ENCODE peak calls at places on chromosomes 1 and 21, in eight cellular contexts. R is sigmoid colon, D is fibroblast of lung, E is AG08396, A is fibroblast of pulmonary artery, Z is tibial nerve, X is brain pericyte, T is neural crest cell. N is an unnamed sample.

GRCh38 chr1:22287946-22288520 is 145.1 kb upstream of the WNT4 start:
- DNase-seq in E (no peak), R (no peak), A (no peak), D (no peak), Z (no peak), T (no peak), X (no peak), N (no peak)

GRCh38 chr1:8204823-8205222 is 113.1 kb upstream of the SLC45A1 start:
- DNase-seq in T (no peak), D (peak), A (peak), X (no peak), Z (no peak), R (no peak), E (no peak), N (no peak)

GRCh38 chr1:241518447-241519307 is 878 bp downstream of the FH start:
- DNase-seq in X (no peak), E (peak), A (peak), Z (no peak), R (no peak), T (peak), D (peak), N (peak)

GRCh38 chr1:28199328-28200233 is 23.1 kb upstream of the PTAFR start:
- DNase-seq in E (no peak), X (no peak), R (no peak), T (no peak), A (no peak), D (no peak), Z (no peak), N (no peak)

GRCh38 chr1:246166841-246167240 is 340.2 kb downstream of the SMYD3 start:
- DNase-seq in X (no peak), T (no peak), E (no peak), A (no peak), R (no peak), D (no peak), Z (no peak), N (no peak)

GRCh38 chr1:112625696-112626095 is 6.1 kb downstream of the CAPZA1 start:
- DNase-seq in E (no peak), A (peak), X (no peak), Z (no peak), R (no peak), D (peak), T (no peak), N (peak)

GRCh38 chr1:25522240-25522639 is 21.2 kb upstream of the LDLRAP1 start:
- DNase-seq in A (no peak), T (no peak), Z (no peak), D (no peak), E (no peak), R (no peak), X (no peak), N (no peak)

GRCh38 chr1:112852276-112852675 is 103.7 kb downstream of the SLC16A1 start:
- DNase-seq in E (no peak), A (no peak), T (no peak), D (no peak), X (no peak), R (no peak), Z (no peak), N (no peak)

GRCh38 chr1:92085727-92086126 is 5.6 kb downstream of the BTBD8 start:
- DNase-seq in E (no peak), A (peak), X (no peak), T (no peak), D (no peak), R (no peak), Z (no peak), N (no peak)

GRCh38 chr1:209080170-209080781 is 503.2 kb upstream of the CAMK1G start:
- DNase-seq in A (no peak), E (peak), D (peak), T (no peak), R (no peak), Z (no peak), X (no peak), N (peak)

GRCh38 chr1:180301135-180301737 is 71.2 kb downstream of the LHX4 start:
- DNase-seq in Z (no peak), T (no peak), D (peak), E (no peak), X (no peak), A (peak), R (no peak), N (no peak)

GRCh38 chr1:109275706-109276345 is 7.1 kb downstream of the PSRC1 start:
- DNase-seq in T (no peak), R (no peak), A (no peak), D (peak), X (no peak), E (no peak), Z (no peak), N (peak)

GRCh38 chr1:3690282-3691065 is 38.2 kb downstream of the TP73 start:
- DNase-seq in Z (no peak), T (no peak), A (no peak), R (no peak), X (no peak), E (no peak), D (no peak), N (no peak)

GRCh38 chr21:28799926-28800325 is 192.8 kb downstream of the LTN1 start:
- DNase-seq in X (no peak), R (peak), T (no peak), Z (no peak), D (no peak), E (no peak), A (no peak), N (no peak)

GRCh38 chr1:84298688-84299535 is 2.6 kb upstream of the SAMD13 start:
- DNase-seq in R (peak), T (peak), A (peak), Z (peak), X (no peak), E (peak), D (peak), N (peak)

GRCh38 chr21:28148400-28149064 is 844.1 kb downstream of the LTN1 start:
- DNase-seq in R (no peak), X (no peak), A (peak), E (no peak), T (no peak), D (peak), Z (no peak), N (no peak)

GRCh38 chr1:48214820-48215219 is 7.7 kb upstream of the SLC5A9 start:
- DNase-seq in D (no peak), R (no peak), X (no peak), E (no peak), Z (no peak), A (no peak), T (no peak), N (no peak)

GRCh38 chr1:61080408-61081134 is 1.8 kb upstream of the NFIA start:
- DNase-seq in D (no peak), X (no peak), Z (no peak), T (no peak), R (no peak), A (no peak), E (no peak), N (no peak)

GRCh38 chr1:198275598-198275997 is 118.8 kb downstream of the NEK7 start:
- DNase-seq in A (no peak), T (no peak), D (no peak), R (no peak), E (no peak), Z (no peak), X (no peak), N (no peak)

GRCh38 chr21:43287974-43288755 is 119.4 kb downstream of the CRYAA start:
- DNase-seq in R (no peak), Z (no peak), E (no peak), A (no peak), T (no peak), D (no peak), X (no peak), N (no peak)

GRCh38 chr1:89464008-89464407 is 60.6 kb upstream of the LRRC8B start:
- DNase-seq in D (no peak), A (no peak), Z (no peak), T (no peak), X (no peak), E (no peak), R (no peak), N (no peak)

GRCh38 chr1:3292868-3293562 is 161.4 kb upstream of the ARHGEF16 start:
- DNase-seq in E (no peak), T (no peak), Z (no peak), D (peak), R (no peak), X (no peak), A (no peak), N (no peak)

GRCh38 chr21:36643374-36644250 is 55.3 kb upstream of the SIM2 start:
- DNase-seq in Z (no peak), T (no peak), A (peak), X (no peak), E (no peak), R (no peak), D (no peak), N (no peak)

GRCh38 chr1:46797696-46798470 is 963 bp upstream of the CYP4B1 start:
- DNase-seq in A (no peak), R (no peak), T (no peak), E (no peak), D (no peak), Z (no peak), X (no peak), N (no peak)

GRCh38 chr1:46134660-46135331 is 2.4 kb upstream of the PIK3R3 start:
- DNase-seq in A (peak), Z (no peak), X (no peak), T (no peak), D (peak), E (peak), R (no peak), N (no peak)

GRCh38 chr1:178543291-178543609 is 30.3 kb downstream of the TEX35 start:
- DNase-seq in D (no peak), R (no peak), X (no peak), T (no peak), A (no peak), E (no peak), Z (no peak), N (no peak)

GRCh38 chr1:3685229-3685628 is 32.9 kb downstream of the TP73 start:
- DNase-seq in D (no peak), X (no peak), R (no peak), T (no peak), A (no peak), E (no peak), Z (no peak), N (no peak)

GRCh38 chr1:150981805-150982712 is at the start of gene ANXA9:
- DNase-seq in A (peak), Z (no peak), T (no peak), X (no peak), R (no peak), D (no peak), E (no peak), N (no peak)

GRCh38 chr1:164184273-164184672 is 374.7 kb upstream of the PBX1 start:
- DNase-seq in R (no peak), D (no peak), Z (no peak), A (no peak), E (no peak), T (no peak), X (no peak), N (no peak)

GRCh38 chr1:215682232-215682631 is 115.1 kb downstream of the KCTD3 start:
- DNase-seq in E (no peak), X (no peak), D (no peak), Z (no peak), T (no peak), R (no peak), A (no peak), N (no peak)

GRCh38 chr1:98058676-98059075 is 137.8 kb upstream of the DPYD start:
- DNase-seq in Z (no peak), X (no peak), E (no peak), A (no peak), R (no peak), D (no peak), T (no peak), N (no peak)

GRCh38 chr1:92851729-92852128 is 19.9 kb downstream of the RPL5 start:
- DNase-seq in R (no peak), T (no peak), Z (no peak), A (peak), X (no peak), D (no peak), E (no peak), N (no peak)

GRCh38 chr1:152325111-152325510 is at the start of gene FLG:
- DNase-seq in X (no peak), E (no peak), R (no peak), D (no peak), A (no peak), Z (no peak), T (no peak), N (no peak)

GRCh38 chr1:92752719-92753118 is 32.2 kb downstream of the EVI5 start:
- DNase-seq in X (no peak), E (peak), D (peak), T (no peak), A (no peak), R (no peak), Z (no peak), N (peak)

GRCh38 chr1:115727706-115728249 is 40.7 kb downstream of the CASQ2 start:
- DNase-seq in T (no peak), E (peak), D (peak), R (peak), A (peak), Z (peak), X (peak), N (peak)

GRCh38 chr1:209335090-209335692 is 248.3 kb upstream of the CAMK1G start:
- DNase-seq in T (peak), A (peak), E (peak), Z (peak), D (peak), X (no peak), R (no peak), N (no peak)

GRCh38 chr1:112522621-112523020 is 13.9 kb downstream of the WNT2B start:
- DNase-seq in D (peak), E (peak), A (peak), X (peak), R (no peak), T (no peak), Z (no peak), N (peak)

GRCh38 chr1:190752131-190752530 is 274.5 kb upstream of the BRINP3 start:
- DNase-seq in Z (no peak), T (no peak), E (no peak), R (no peak), D (no peak), X (no peak), A (no peak), N (no peak)